ENCODE peak calls at places on chromosome 12, in five cellular contexts. J is CD4-positive, alpha-beta memory T cell; S is foreskin melanocyte; W is germinal center; Z is activated T-cell treated with anti-CD3 and anti-CD28 coated beads for 1 hour. F is an unnamed sample.
A peak's percentile ranks its signal among the peaks of the same experiment; 100 is the strongest.

GRCh38 chr12:56628671-56629458 is 1.3 kb downstream of the BAZ2A start:
- DNase-seq in W (peak; percentile 53), J (peak; percentile 76), Z (peak; percentile 53), S (peak; percentile 52), F (peak; percentile 60)

GRCh38 chr12:104938371-104938770 is 19.7 kb downstream of the SLC41A2 start:
- DNase-seq in Z (no peak), S (peak; percentile 49), J (no peak), W (no peak), F (no peak)

GRCh38 chr12:123571343-123571813 is 13.0 kb upstream of the TMED2 start:
- DNase-seq in S (peak; percentile 88), W (no peak), Z (no peak), J (no peak), F (no peak)

GRCh38 chr12:90174198-90174510 is 465.5 kb upstream of the ATP2B1 start:
- DNase-seq in S (no peak), J (no peak), W (no peak), Z (no peak), F (peak; percentile 6)

GRCh38 chr12:6871052-6871957 is 1.8 kb downstream of the SPSB2 start:
- DNase-seq in J (peak; percentile 21), S (no peak), Z (no peak), W (peak; percentile 13), F (no peak)

GRCh38 chr12:28253175-28253641 is 63.0 kb downstream of the CCDC91 start:
- DNase-seq in W (peak; percentile 3), S (no peak), J (peak; percentile 46), Z (no peak), F (peak; percentile 54)

GRCh38 chr12:89252284-89252683 is 100.0 kb downstream of the DUSP6 start:
- DNase-seq in S (no peak), Z (no peak), J (no peak), W (no peak), F (no peak)

GRCh38 chr12:53964315-53964713 is 8.6 kb upstream of the HOXC11 start:
- DNase-seq in J (no peak), S (no peak), W (no peak), Z (no peak), F (no peak)

GRCh38 chr12:120539303-120539702 is 5.1 kb downstream of the RNF10 start:
- DNase-seq in S (no peak), W (no peak), J (no peak), Z (no peak), F (peak; percentile 12)

GRCh38 chr12:51923506-51924365 is 16.4 kb downstream of the ACVRL1 start:
- DNase-seq in W (peak; percentile 58), S (no peak), J (peak; percentile 33), Z (peak; percentile 43), F (peak; percentile 64)

GRCh38 chr12:95881331-95881955 is 22.7 kb downstream of the SNRPF start:
- DNase-seq in S (no peak), J (no peak), Z (no peak), W (no peak), F (no peak)

GRCh38 chr12:63949902-63950301 is 105.4 kb downstream of the SRGAP1 start:
- DNase-seq in Z (no peak), W (no peak), J (no peak), S (peak; percentile 81), F (no peak)

GRCh38 chr12:52044284-52044983 is 6.8 kb upstream of the NR4A1 start:
- DNase-seq in J (no peak), W (no peak), Z (no peak), S (no peak), F (no peak)

GRCh38 chr12:110421701-110422100 is 18.2 kb upstream of the ANAPC7 start:
- DNase-seq in Z (no peak), J (no peak), S (no peak), W (no peak), F (no peak)

GRCh38 chr12:46181465-46181864 is 87.4 kb downstream of the SLC38A1 start:
- DNase-seq in S (no peak), W (no peak), J (no peak), Z (no peak), F (no peak)

GRCh38 chr12:109832534-109833306 is 478 bp downstream of the TRPV4 start:
- DNase-seq in S (no peak), J (no peak), Z (no peak), W (no peak), F (no peak)

GRCh38 chr12:28770329-28770728 is 378.7 kb upstream of the FAR2 start:
- DNase-seq in J (no peak), W (no peak), S (no peak), Z (no peak), F (no peak)

GRCh38 chr12:123532021-123532420 is 1.5 kb downstream of the RILPL1 start:
- DNase-seq in Z (no peak), S (no peak), J (no peak), W (peak; percentile 43), F (peak; percentile 11)

GRCh38 chr12:120352117-120352516 is 16.8 kb downstream of the MSI1 start:
- DNase-seq in J (no peak), W (no peak), S (no peak), Z (no peak), F (no peak)

GRCh38 chr12:122422769-122423257 is 344 bp upstream of the CLIP1 start:
- DNase-seq in W (peak; percentile 8), S (no peak), J (peak; percentile 18), Z (no peak), F (peak; percentile 70)

GRCh38 chr12:56256326-56256960 is 1.7 kb downstream of the ANKRD52 start:
- DNase-seq in J (no peak), W (no peak), Z (no peak), S (no peak), F (no peak)

GRCh38 chr12:62900686-62901272 is 34.2 kb downstream of the PPM1H start:
- DNase-seq in W (no peak), S (no peak), J (no peak), Z (no peak), F (no peak)

GRCh38 chr12:130462558-130462924 is 124.9 kb downstream of the PIWIL1 start:
- DNase-seq in S (no peak), W (no peak), Z (no peak), J (no peak), F (no peak)

GRCh38 chr12:124679533-124680371 is 112.3 kb upstream of the NCOR2 start:
- DNase-seq in W (no peak), S (no peak), J (no peak), Z (no peak), F (no peak)

GRCh38 chr12:110022980-110023633 is 23.9 kb downstream of the ANKRD13A start:
- DNase-seq in J (no peak), W (no peak), Z (no peak), S (no peak), F (no peak)

GRCh38 chr12:28132398-28132797 is 57.9 kb upstream of the CCDC91 start:
- DNase-seq in W (no peak), S (no peak), J (no peak), Z (no peak), F (no peak)

GRCh38 chr12:124640096-124640495 is 72.7 kb upstream of the NCOR2 start:
- DNase-seq in W (no peak), S (no peak), J (no peak), Z (no peak), F (no peak)

GRCh38 chr12:5083955-5084849 is 40.5 kb downstream of the KCNA5 start:
- DNase-seq in W (peak; percentile 62), Z (no peak), J (peak; percentile 10), S (peak; percentile 76), F (peak; percentile 45)

GRCh38 chr12:28171356-28172060 is 18.7 kb upstream of the CCDC91 start:
- DNase-seq in S (no peak), Z (no peak), W (no peak), J (no peak), F (no peak)

GRCh38 chr12:89707623-89707991 is 1.0 kb downstream of the ATP2B1 start:
- DNase-seq in W (peak; percentile 18), Z (peak; percentile 1), S (no peak), J (no peak), F (peak; percentile 11)

GRCh38 chr12:126095748-126096510 is 1030.7 kb downstream of the AACS start:
- DNase-seq in W (no peak), J (no peak), Z (no peak), S (no peak), F (no peak)

GRCh38 chr12:68364893-68365725 is 32.9 kb upstream of the MDM1 start:
- DNase-seq in S (peak; percentile 83), J (peak; percentile 90), W (peak; percentile 55), Z (peak; percentile 58), F (peak; percentile 79)

GRCh38 chr12:43206396-43206795 is 345.6 kb downstream of the ADAMTS20 start:
- DNase-seq in Z (no peak), J (no peak), S (no peak), W (no peak), F (no peak)

GRCh38 chr12:18306311-18306710 is 45.0 kb downstream of the PIK3C2G start:
- DNase-seq in W (no peak), Z (no peak), S (no peak), J (no peak), F (no peak)

GRCh38 chr12:70178038-70178437 is 65.2 kb upstream of the CNOT2 start:
- DNase-seq in Z (no peak), W (no peak), J (no peak), S (no peak), F (no peak)

F was measured in activated naive CD4-positive, alpha-beta T cell treated with anti-CD3 and anti-CD28 coated beads, Interleukin-2, amount 50 U/mL, for 72 hours.